ENCODE peak calls at places on chromosomes 7 and 10, in five cellular contexts. M, U, F, D and R are unnamed samples.

GRCh38 chr7:4712371-4713182 is 30.5 kb downstream of the FOXK1 start:
- DNase-seq in D (peak), F (peak), M (no peak), U (peak), R (peak)

GRCh38 chr7:116315803-116316202 is 105.5 kb downstream of the TES start:
- DNase-seq in D (no peak), M (no peak), U (no peak), F (no peak), R (no peak)

GRCh38 chr10:47150581-47150980 is 149.4 kb upstream of the GDF10 start:
- DNase-seq in F (no peak), U (no peak), M (no peak), D (no peak), R (no peak)

GRCh38 chr10:124200011-124200410 is 106.6 kb upstream of the CHST15 start:
- DNase-seq in M (no peak), F (no peak), D (no peak), U (no peak), R (no peak)

GRCh38 chr10:1102392-1102791 is 46.2 kb downstream of the WDR37 start:
- DNase-seq in D (no peak), U (no peak), F (no peak), M (peak), R (no peak)

GRCh38 chr10:50993817-50994251 is 80.5 kb upstream of the PRKG1 start:
- DNase-seq in M (no peak), U (peak), F (no peak), D (no peak), R (peak)

GRCh38 chr7:18498327-18498726 is 2.8 kb downstream of the HDAC9 start:
- DNase-seq in D (no peak), F (no peak), U (no peak), M (no peak), R (no peak)

GRCh38 chr10:5975641-5976473 is 1.5 kb downstream of the IL15RA start:
- DNase-seq in U (peak), D (no peak), F (no peak), M (peak), R (no peak)

GRCh38 chr10:93173867-93174845 is 100.5 kb downstream of the CYP26A1 start:
- DNase-seq in D (no peak), U (no peak), M (no peak), F (no peak), R (peak)

GRCh38 chr10:44569193-44570091 is 184.5 kb upstream of the CXCL12 start:
- DNase-seq in M (no peak), U (peak), F (no peak), D (no peak), R (no peak)

GRCh38 chr7:148884049-148884298 is at the start of gene EZH2:
- DNase-seq in D (no peak), U (no peak), M (no peak), F (no peak), R (no peak)

GRCh38 chr10:124740374-124741280 is 3.6 kb downstream of the FAM53B start:
- DNase-seq in F (peak), M (no peak), D (no peak), U (peak), R (peak)

GRCh38 chr7:101549734-101550133 is 79.4 kb downstream of the MYL10 start:
- DNase-seq in D (no peak), F (no peak), U (no peak), M (no peak), R (no peak)

GRCh38 chr10:59126992-59127391 is 49.5 kb upstream of the PHYHIPL start:
- DNase-seq in M (no peak), F (no peak), D (no peak), U (no peak), R (peak)

GRCh38 chr7:139618482-139619366 is 95.2 kb downstream of the CLEC2L start:
- DNase-seq in D (peak), F (peak), M (peak), U (peak), R (peak)

GRCh38 chr7:16067695-16068094 is 353.6 kb downstream of the CRPPA start:
- DNase-seq in U (no peak), D (no peak), F (peak), M (no peak), R (no peak)

GRCh38 chr10:107616463-107617131 is 452.1 kb upstream of the SORCS1 start:
- DNase-seq in M (no peak), U (no peak), F (no peak), D (no peak), R (no peak)

GRCh38 chr7:27526991-27527722 is 135.5 kb downstream of the HIBADH start:
- DNase-seq in F (no peak), M (no peak), D (peak), U (no peak), R (peak)

GRCh38 chr10:98028168-98028770 is 2.2 kb downstream of the CRTAC1 start:
- DNase-seq in M (peak), F (peak), D (peak), U (peak), R (peak)

GRCh38 chr10:79382491-79382941 is 35.2 kb downstream of the PPIF start:
- DNase-seq in U (no peak), M (no peak), D (no peak), F (no peak), R (no peak)

GRCh38 chr7:21092923-21093702 is 306.4 kb upstream of the SP8 start:
- DNase-seq in D (no peak), U (no peak), F (peak), M (no peak), R (no peak)

GRCh38 chr10:124959564-124959963 is 17.6 kb downstream of the ZRANB1 start:
- DNase-seq in U (no peak), M (no peak), F (no peak), D (no peak), R (no peak)

GRCh38 chr7:142804715-142805114 is 33.9 kb downstream of the PRSS2 start:
- DNase-seq in M (no peak), F (no peak), D (no peak), U (no peak), R (no peak)

GRCh38 chr7:39589323-39590111 is 23.3 kb downstream of the YAE1 start:
- DNase-seq in F (peak), M (peak), D (peak), U (peak), R (peak)

GRCh38 chr10:77287647-77288120 is 349.9 kb downstream of the KCNMA1 start:
- DNase-seq in D (peak), U (peak), F (peak), M (no peak), R (peak)

GRCh38 chr7:134089446-134089845 is 37.7 kb upstream of the LRGUK start:
- DNase-seq in U (no peak), F (no peak), D (no peak), M (no peak), R (no peak)

GRCh38 chr10:102159051-102159597 is 6.9 kb downstream of the NOLC1 start:
- DNase-seq in U (no peak), D (no peak), M (no peak), F (no peak), R (no peak)

GRCh38 chr10:37872283-37872682 is 14.9 kb upstream of the ZNF248 start:
- DNase-seq in M (no peak), D (no peak), F (no peak), U (no peak), R (no peak)

GRCh38 chr10:17851611-17852010 is 42.5 kb downstream of the MRC1 start:
- DNase-seq in F (no peak), D (no peak), M (no peak), U (peak), R (no peak)

GRCh38 chr7:27873006-27873295 is 133.0 kb downstream of the TAX1BP1 start:
- DNase-seq in F (no peak), M (no peak), D (no peak), U (no peak), R (peak)

GRCh38 chr10:7121154-7121797 is 289.6 kb downstream of the SFMBT2 start:
- DNase-seq in D (no peak), F (peak), U (peak), M (peak), R (peak)

GRCh38 chr7:65509368-65510186 is 135.9 kb downstream of the ZNF92 start:
- DNase-seq in M (no peak), D (no peak), F (peak), U (no peak), R (no peak)

GRCh38 chr10:132632091-132632561 is 94.5 kb downstream of the INPP5A start:
- DNase-seq in U (no peak), F (no peak), D (no peak), M (no peak), R (no peak)

GRCh38 chr7:84729284-84729683 is 457.6 kb downstream of the SEMA3D start:
- DNase-seq in M (no peak), D (no peak), F (no peak), U (no peak), R (no peak)

GRCh38 chr10:50275650-50276235 is 24.4 kb upstream of the ASAH2 start:
- DNase-seq in D (no peak), U (peak), F (peak), M (peak), R (peak)

GRCh38 chr10:35783305-35783838 is 141.3 kb upstream of the FZD8 start:
- DNase-seq in M (no peak), F (no peak), D (no peak), U (no peak), R (no peak)

GRCh38 chr10:122310311-122311050 is 39.4 kb downstream of the BTBD16 start:
- DNase-seq in M (no peak), U (peak), F (no peak), D (no peak), R (peak)